ENCODE peak calls at places on chromosomes 2 and 18, in seven cellular contexts. One of them, this sample, is unnamed.

GRCh38 chr2:43098539-43098938 is 127.9 kb downstream of the ZFP36L2 start:
- DNase-seq in GM12878: no peak
- DNase-seq in HepG2: peak
- DNase-seq in HCT116: no peak
- DNase-seq in H1: no peak
- DNase-seq in IMR-90: no peak
- DNase-seq in A549: no peak
- DNase-seq in this sample: no peak

GRCh38 chr18:37425182-37425581 is 140.4 kb downstream of the CELF4 start:
- DNase-seq in GM12878: no peak
- DNase-seq in H1: no peak
- DNase-seq in IMR-90: no peak
- DNase-seq in HCT116: no peak
- DNase-seq in A549: no peak
- DNase-seq in HepG2: no peak
- DNase-seq in this sample: no peak

GRCh38 chr2:229539628-229540027 is 174.7 kb downstream of the DNER start:
- DNase-seq in HepG2: no peak
- DNase-seq in GM12878: no peak
- DNase-seq in IMR-90: peak
- DNase-seq in H1: no peak
- DNase-seq in A549: no peak
- DNase-seq in HCT116: no peak
- DNase-seq in this sample: no peak

GRCh38 chr2:175062787-175063585 is 57.8 kb upstream of the CHN1 start:
- DNase-seq in H1: no peak
- DNase-seq in IMR-90: no peak
- DNase-seq in A549: peak
- DNase-seq in HepG2: peak
- DNase-seq in GM12878: no peak
- DNase-seq in HCT116: no peak
- DNase-seq in this sample: no peak

GRCh38 chr18:50638623-50639398 is 78.9 kb downstream of the MAPK4 start:
- DNase-seq in HCT116: no peak
- DNase-seq in A549: no peak
- DNase-seq in IMR-90: no peak
- DNase-seq in HepG2: no peak
- DNase-seq in H1: no peak
- DNase-seq in GM12878: no peak
- DNase-seq in this sample: no peak

GRCh38 chr2:46014911-46015654 is 282.1 kb upstream of the EPAS1 start:
- DNase-seq in HCT116: no peak
- DNase-seq in A549: no peak
- DNase-seq in HepG2: no peak
- DNase-seq in IMR-90: no peak
- DNase-seq in H1: peak
- DNase-seq in GM12878: no peak
- DNase-seq in this sample: no peak

GRCh38 chr2:206611736-206612135 is 30.6 kb upstream of the FAM237A start:
- DNase-seq in HCT116: no peak
- DNase-seq in H1: no peak
- DNase-seq in HepG2: no peak
- DNase-seq in IMR-90: no peak
- DNase-seq in A549: no peak
- DNase-seq in GM12878: no peak
- DNase-seq in this sample: no peak

GRCh38 chr18:50619833-50620232 is 59.9 kb downstream of the MAPK4 start:
- DNase-seq in GM12878: no peak
- DNase-seq in IMR-90: no peak
- DNase-seq in H1: no peak
- DNase-seq in A549: no peak
- DNase-seq in HepG2: no peak
- DNase-seq in HCT116: no peak
- DNase-seq in this sample: no peak

DNA sequence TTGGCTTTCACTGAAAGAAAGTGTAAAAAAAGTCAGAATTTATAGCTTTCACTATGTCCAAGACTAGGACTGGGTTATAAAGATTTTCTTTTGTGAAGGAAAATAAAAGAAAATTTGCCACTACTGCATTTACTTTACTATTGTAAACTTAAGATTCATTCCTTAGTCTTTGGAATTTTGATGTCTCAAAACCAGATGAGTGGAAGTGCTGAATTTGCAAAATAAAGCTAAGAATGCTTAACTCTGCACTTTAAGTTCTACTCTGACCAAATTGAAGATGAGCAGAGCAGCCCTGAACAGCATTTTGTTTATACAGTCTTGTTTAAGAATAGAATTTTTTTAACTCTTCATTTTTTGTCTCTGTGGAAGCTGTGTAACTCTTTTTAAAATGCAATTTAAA is 102.4 kb downstream of the ICA1L start:
- DNase-seq in A549: no peak
- DNase-seq in IMR-90: no peak
- DNase-seq in HepG2: no peak
- DNase-seq in GM12878: no peak
- DNase-seq in HCT116: no peak
- DNase-seq in H1: no peak
- DNase-seq in this sample: no peak
- TF ChIP-seq CEBPB in A549: no peak
- TF ChIP-seq CEBPB in IMR-90: no peak
- TF ChIP-seq CEBPB in HepG2: no peak
- TF ChIP-seq CEBPB in GM12878: no peak
- TF ChIP-seq CEBPB in HCT116: no peak
- TF ChIP-seq CEBPB in H1: no peak
- TF ChIP-seq CEBPB in this sample: no peak

DNA sequence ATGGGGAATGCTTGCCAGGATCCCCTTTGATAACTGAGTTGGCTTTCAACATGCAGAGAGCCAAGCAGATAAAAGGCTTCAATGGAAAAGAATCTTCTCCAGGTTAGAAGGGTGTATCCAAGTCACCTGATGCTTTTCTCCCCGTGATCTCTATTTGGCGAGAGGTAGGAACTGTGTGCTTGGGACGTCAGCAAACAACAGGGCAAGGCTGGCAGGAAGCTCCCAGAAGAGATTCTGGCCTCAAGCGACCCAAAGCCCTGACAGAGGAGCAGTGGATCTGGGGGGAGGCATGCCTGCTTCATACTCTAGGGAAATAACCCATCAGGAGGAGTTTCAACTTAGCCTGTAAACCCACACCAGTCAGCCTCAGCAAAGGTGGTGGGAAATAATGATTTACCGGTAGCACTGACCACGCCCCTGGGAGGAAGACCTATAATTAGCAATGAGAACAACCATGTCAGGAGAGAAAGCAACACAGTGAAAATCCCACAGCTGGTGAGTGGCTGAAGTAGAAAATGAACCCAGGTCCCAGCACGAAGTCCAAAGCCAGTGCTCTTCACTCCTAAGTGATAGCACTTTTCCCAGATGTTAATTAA is 76.3 kb upstream of the SEC11C start:
- DNase-seq in HepG2: no peak
- DNase-seq in H1: no peak
- DNase-seq in HCT116: no peak
- DNase-seq in IMR-90: no peak
- DNase-seq in A549: no peak
- DNase-seq in GM12878: peak
- DNase-seq in this sample: no peak
- H3K27ac ChIP-seq in HepG2: no peak
- H3K27ac ChIP-seq in H1: no peak
- H3K27ac ChIP-seq in HCT116: no peak
- H3K27ac ChIP-seq in IMR-90: no peak
- H3K27ac ChIP-seq in A549: no peak
- H3K27ac ChIP-seq in GM12878: no peak
- H3K27ac ChIP-seq in this sample: no peak

DNA sequence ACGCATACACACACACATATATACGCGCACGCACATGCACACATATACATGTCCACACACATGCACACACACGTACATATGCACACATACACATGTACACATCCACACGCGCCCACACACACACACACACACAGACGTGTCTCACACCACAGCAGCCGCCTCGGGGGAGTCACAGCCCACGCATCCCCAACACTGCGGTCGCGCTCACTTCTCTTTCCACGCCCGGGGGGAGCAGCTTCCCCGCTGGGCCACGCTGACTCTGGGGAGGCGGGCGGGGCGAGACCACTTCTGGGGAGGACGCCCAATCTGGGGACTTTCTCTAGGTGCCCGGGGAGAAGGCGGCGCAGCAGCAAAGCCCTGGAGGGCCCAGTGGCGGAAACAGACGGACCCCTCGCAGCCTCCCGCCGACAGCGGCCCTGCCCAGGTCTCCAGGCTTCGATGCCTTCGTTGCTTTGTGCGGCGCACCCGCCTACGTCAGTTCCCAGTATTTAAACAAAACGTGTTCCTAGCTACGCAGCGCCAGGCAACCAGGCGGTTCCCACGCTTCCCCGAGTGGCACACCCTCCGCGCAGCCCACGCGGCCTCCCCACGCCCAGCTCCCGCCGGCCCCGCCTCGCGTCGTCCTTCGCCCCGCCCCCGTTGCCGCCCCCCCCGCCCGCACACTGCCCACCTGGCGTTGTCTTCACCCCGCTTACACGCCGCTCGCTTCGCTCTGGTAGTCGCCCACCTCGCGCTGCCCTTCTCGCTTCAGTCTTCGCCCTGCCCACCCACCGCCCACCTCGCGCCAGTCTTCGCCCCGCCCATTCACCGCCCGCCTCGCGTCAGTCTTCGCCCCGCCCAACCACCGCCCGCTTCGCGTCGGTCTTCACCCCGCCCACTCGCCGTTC is 810 bp upstream of the RBFA start:
- DNase-seq in GM12878: no peak
- DNase-seq in A549: peak
- DNase-seq in HepG2: no peak
- DNase-seq in H1: peak
- DNase-seq in HCT116: no peak
- DNase-seq in IMR-90: peak
- DNase-seq in this sample: peak
- TF ChIP-seq CEBPB in GM12878: no peak
- TF ChIP-seq CEBPB in A549: no peak
- TF ChIP-seq CEBPB in HepG2: no peak
- TF ChIP-seq CEBPB in H1: no peak
- TF ChIP-seq CEBPB in HCT116: no peak
- TF ChIP-seq CEBPB in IMR-90: no peak
- TF ChIP-seq CEBPB in this sample: no peak

GRCh38 chr2:170307988-170308387 is 130.0 kb downstream of the MYO3B start:
- DNase-seq in GM12878: no peak
- DNase-seq in H1: no peak
- DNase-seq in HepG2: no peak
- DNase-seq in A549: no peak
- DNase-seq in IMR-90: no peak
- DNase-seq in HCT116: no peak
- DNase-seq in this sample: no peak

GRCh38 chr2:170310876-170311502 is 133.0 kb downstream of the MYO3B start:
- DNase-seq in A549: no peak
- DNase-seq in HCT116: no peak
- DNase-seq in IMR-90: no peak
- DNase-seq in GM12878: peak
- DNase-seq in HepG2: no peak
- DNase-seq in H1: no peak
- DNase-seq in this sample: no peak

GRCh38 chr2:170307052-170307451 is 129.1 kb downstream of the MYO3B start:
- DNase-seq in GM12878: no peak
- DNase-seq in HCT116: no peak
- DNase-seq in IMR-90: no peak
- DNase-seq in A549: no peak
- DNase-seq in H1: no peak
- DNase-seq in HepG2: peak
- DNase-seq in this sample: no peak

GRCh38 chr2:170305711-170306110 is 127.8 kb downstream of the MYO3B start:
- DNase-seq in HCT116: no peak
- DNase-seq in HepG2: no peak
- DNase-seq in IMR-90: no peak
- DNase-seq in A549: no peak
- DNase-seq in GM12878: no peak
- DNase-seq in H1: no peak
- DNase-seq in this sample: no peak

GRCh38 chr2:170306293-170306873 is 128.4 kb downstream of the MYO3B start:
- DNase-seq in H1: no peak
- DNase-seq in HepG2: no peak
- DNase-seq in HCT116: no peak
- DNase-seq in IMR-90: no peak
- DNase-seq in A549: no peak
- DNase-seq in GM12878: no peak
- DNase-seq in this sample: peak
- H3K27ac ChIP-seq in H1: no peak
- H3K27ac ChIP-seq in HepG2: no peak
- H3K27ac ChIP-seq in HCT116: no peak
- H3K27ac ChIP-seq in IMR-90: no peak
- H3K27ac ChIP-seq in A549: no peak
- H3K27ac ChIP-seq in GM12878: no peak
- H3K27ac ChIP-seq in this sample: peak

GRCh38 chr2:176845718-176846117 is 366.9 kb upstream of the HNRNPA3 start:
- DNase-seq in A549: no peak
- DNase-seq in H1: no peak
- DNase-seq in IMR-90: no peak
- DNase-seq in GM12878: no peak
- DNase-seq in HepG2: no peak
- DNase-seq in HCT116: no peak
- DNase-seq in this sample: no peak
- TF ChIP-seq CEBPB in A549: no peak
- TF ChIP-seq CEBPB in H1: no peak
- TF ChIP-seq CEBPB in IMR-90: no peak
- TF ChIP-seq CEBPB in GM12878: no peak
- TF ChIP-seq CEBPB in HepG2: no peak
- TF ChIP-seq CEBPB in HCT116: no peak
- TF ChIP-seq CEBPB in this sample: no peak

GRCh38 chr18:12640881-12641200 is 17.1 kb downstream of the SPIRE1 start:
- DNase-seq in A549: no peak
- DNase-seq in GM12878: no peak
- DNase-seq in HepG2: no peak
- DNase-seq in HCT116: no peak
- DNase-seq in IMR-90: no peak
- DNase-seq in H1: no peak
- DNase-seq in this sample: no peak

GRCh38 chr18:12637393-12637792 is 20.5 kb downstream of the SPIRE1 start:
- DNase-seq in H1: no peak
- DNase-seq in GM12878: no peak
- DNase-seq in A549: peak
- DNase-seq in HepG2: no peak
- DNase-seq in IMR-90: peak
- DNase-seq in HCT116: no peak
- DNase-seq in this sample: no peak

GRCh38 chr18:12638634-12639124 is 19.2 kb downstream of the SPIRE1 start:
- DNase-seq in IMR-90: no peak
- DNase-seq in H1: no peak
- DNase-seq in HCT116: no peak
- DNase-seq in A549: no peak
- DNase-seq in GM12878: no peak
- DNase-seq in HepG2: no peak
- DNase-seq in this sample: no peak

GRCh38 chr18:12637901-12638633 is 19.8 kb downstream of the SPIRE1 start:
- DNase-seq in H1: no peak
- DNase-seq in A549: peak
- DNase-seq in HCT116: no peak
- DNase-seq in HepG2: no peak
- DNase-seq in GM12878: no peak
- DNase-seq in IMR-90: peak
- DNase-seq in this sample: no peak

GRCh38 chr18:12639990-12640880 is 17.7 kb downstream of the SPIRE1 start:
- DNase-seq in A549: peak
- DNase-seq in HepG2: peak
- DNase-seq in H1: no peak
- DNase-seq in IMR-90: peak
- DNase-seq in GM12878: no peak
- DNase-seq in HCT116: no peak
- DNase-seq in this sample: no peak
- H3K27ac ChIP-seq in A549: peak
- H3K27ac ChIP-seq in HepG2: peak
- H3K27ac ChIP-seq in H1: no peak
- H3K27ac ChIP-seq in IMR-90: no peak
- H3K27ac ChIP-seq in GM12878: no peak
- H3K27ac ChIP-seq in HCT116: peak
- H3K27ac ChIP-seq in this sample: peak